ENCODE peak calls at places on chromosomes 3 and 15, in seven cellular contexts. R, T, Y, X, U, H and N are unnamed samples.

GRCh38 chr3:18344306-18345014 is 80.7 kb downstream of the SATB1 start:
- DNase-seq in T (no peak), U (no peak), R (no peak), X (no peak), Y (no peak), H (no peak), N (no peak)

GRCh38 chr15:63050737-63051700 is 8.5 kb downstream of the TPM1 start:
- DNase-seq in H (peak), Y (peak), R (no peak), T (no peak), X (no peak), U (no peak), N (no peak)

GRCh38 chr3:187878776-187879524 is 133.7 kb upstream of the BCL6 start:
- DNase-seq in U (no peak), H (peak), X (no peak), T (no peak), R (no peak), Y (no peak), N (no peak)

GRCh38 chr15:92244703-92245102 is 149.0 kb upstream of the ST8SIA2 start:
- DNase-seq in Y (no peak), H (no peak), T (no peak), X (no peak), U (no peak), R (no peak), N (no peak)

GRCh38 chr3:47877288-47877687 is 74.3 kb downstream of the DHX30 start:
- DNase-seq in R (no peak), X (no peak), U (no peak), H (peak), Y (no peak), T (no peak), N (no peak)

GRCh38 chr3:181920409-181920808 is 208.7 kb downstream of the SOX2 start:
- DNase-seq in R (no peak), Y (no peak), T (no peak), X (no peak), U (no peak), H (no peak), N (no peak)

GRCh38 chr3:14633819-14634424 is 17.6 kb upstream of the CCDC174 start:
- DNase-seq in H (peak), R (peak), Y (peak), X (no peak), U (no peak), T (peak), N (no peak)

GRCh38 chr3:64091501-64091900 is 68.2 kb upstream of the PSMD6 start:
- DNase-seq in H (no peak), R (no peak), X (no peak), Y (no peak), T (no peak), U (no peak), N (no peak)

GRCh38 chr3:168817177-168817576 is 721.5 kb upstream of the GOLIM4 start:
- DNase-seq in X (no peak), U (no peak), H (no peak), Y (no peak), T (no peak), R (no peak), N (no peak)

GRCh38 chr3:151625057-151625456 is 108.7 kb upstream of the AADACL2 start:
- DNase-seq in Y (no peak), H (no peak), R (no peak), X (no peak), U (no peak), T (no peak), N (no peak)

GRCh38 chr3:59559721-59560514 is 510.1 kb upstream of the CFAP20DC start:
- DNase-seq in R (no peak), U (no peak), X (no peak), H (peak), Y (peak), T (no peak), N (peak)

GRCh38 chr15:77282333-77282732 is 137.6 kb downstream of the PEAK1 start:
- DNase-seq in U (no peak), Y (peak), R (no peak), X (no peak), T (no peak), H (peak), N (no peak)

GRCh38 chr3:112848196-112848595 is 1.5 kb upstream of the CD200R1L start:
- DNase-seq in H (no peak), R (no peak), X (no peak), Y (no peak), T (no peak), U (no peak), N (no peak)

DNA sequence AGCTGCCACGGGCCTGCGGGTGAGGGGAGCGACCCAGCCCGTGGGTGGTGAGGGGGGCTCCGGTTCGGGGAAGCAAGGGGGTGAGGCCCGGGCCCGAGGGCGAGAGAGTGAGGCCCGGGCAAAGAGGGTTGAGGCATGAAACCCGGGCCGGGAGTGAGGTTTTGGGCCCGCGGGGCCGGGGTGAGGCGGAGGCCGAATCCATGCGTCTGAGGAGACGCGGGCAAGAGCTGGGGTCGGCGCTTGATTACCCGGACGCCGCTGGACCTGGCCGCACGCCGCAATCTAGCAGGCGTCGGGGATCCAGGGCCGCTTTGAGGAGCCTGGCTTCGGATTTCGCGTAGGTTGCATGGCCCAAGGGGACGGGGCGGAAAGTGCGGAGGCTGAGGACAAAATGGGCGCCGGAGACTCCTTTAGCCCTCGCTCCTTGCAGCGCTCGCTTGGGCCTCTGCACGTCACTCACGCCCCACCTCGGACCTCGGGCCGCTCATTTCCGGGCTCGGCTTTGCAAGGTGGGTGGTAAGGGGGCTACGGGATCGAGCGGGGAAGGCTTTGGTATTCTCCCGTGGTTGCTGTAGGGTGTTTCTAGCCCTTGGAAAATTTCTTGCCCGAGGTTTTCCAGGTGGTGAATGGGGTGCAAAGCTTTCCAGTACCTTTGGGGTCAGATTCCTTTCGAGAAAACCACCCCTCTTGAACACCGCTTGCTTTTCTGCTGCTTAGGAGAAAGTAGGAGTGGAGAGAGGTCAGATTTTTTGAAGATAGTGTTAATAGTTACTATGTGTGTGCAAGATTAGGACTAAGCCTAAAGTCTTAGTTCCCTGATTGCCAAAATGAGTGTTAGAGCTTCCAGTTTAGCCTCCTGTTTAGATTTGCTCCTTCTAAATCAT is 827 bp downstream of the SLC25A36 start:
- DNase-seq in H (peak), T (peak), X (peak), Y (peak), R (peak), U (peak), N (peak)
- TF ChIP-seq POLR2A in H (no peak), T (no peak), X (no peak), Y (peak), R (no peak), U (peak), N (no peak)

GRCh38 chr3:100106531-100107155 is 7.7 kb downstream of the FILIP1L start:
- DNase-seq in T (no peak), X (no peak), R (no peak), U (no peak), Y (no peak), H (peak), N (no peak)

GRCh38 chr3:100105536-100105935 is 8.8 kb downstream of the FILIP1L start:
- DNase-seq in T (no peak), H (peak), U (no peak), R (no peak), Y (no peak), X (no peak), N (no peak)

GRCh38 chr3:100104817-100105413 is 9.4 kb downstream of the FILIP1L start:
- DNase-seq in T (no peak), H (no peak), R (no peak), Y (no peak), U (no peak), X (no peak), N (no peak)

GRCh38 chr3:100107227-100107626 is 7.1 kb downstream of the FILIP1L start:
- DNase-seq in R (no peak), T (no peak), Y (no peak), X (no peak), H (peak), U (no peak), N (no peak)

GRCh38 chr3:100106094-100106493 is 8.2 kb downstream of the FILIP1L start:
- DNase-seq in Y (no peak), R (no peak), U (no peak), T (no peak), X (no peak), H (no peak), N (no peak)
- H3K27ac ChIP-seq in Y (peak), R (no peak), U (no peak), T (no peak), X (no peak), H (no peak), N (peak)

DNA sequence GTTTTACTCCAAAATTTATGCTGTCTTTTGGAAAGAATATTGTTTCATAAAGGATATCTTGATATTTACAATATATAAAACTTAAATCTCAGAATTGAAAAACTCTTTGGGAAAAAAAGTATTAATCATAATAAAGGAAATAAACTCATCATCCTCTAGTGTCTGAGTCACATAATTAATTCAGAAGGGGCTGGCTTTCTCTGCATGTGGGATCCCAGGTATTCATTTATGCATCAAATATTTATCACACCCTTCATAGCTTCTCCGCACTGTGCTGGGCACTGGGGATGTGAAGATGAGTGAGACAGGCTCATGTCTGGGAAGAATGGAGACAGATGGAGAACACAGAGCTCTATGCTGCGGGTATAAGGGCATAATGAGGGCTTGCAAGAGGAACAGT is 65.6 kb downstream of the CCNL1 start:
- DNase-seq in R (no peak), H (no peak), U (no peak), X (no peak), Y (no peak), T (no peak), N (no peak)
- TF ChIP-seq POLR2A in R (no peak), H (no peak), U (no peak), X (no peak), Y (no peak), T (no peak), N (no peak)

DNA sequence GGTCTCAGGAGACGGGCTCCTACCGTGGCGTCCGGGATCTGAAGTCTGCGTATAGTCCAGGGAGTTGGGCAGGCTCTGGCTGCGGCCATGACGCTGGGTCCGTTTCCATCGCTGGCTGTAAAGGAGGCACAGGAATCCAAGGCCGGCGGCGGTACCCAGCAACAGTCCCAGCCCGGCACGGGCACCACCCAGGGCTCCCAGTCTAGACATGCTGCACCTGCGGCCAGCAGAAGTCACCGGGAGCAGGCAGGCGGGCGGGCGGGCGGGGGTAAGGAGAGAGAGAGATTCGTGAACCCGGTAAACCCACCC is 526 bp downstream of the RMDN3 start:
- DNase-seq in T (peak), U (no peak), X (peak), Y (no peak), H (no peak), R (peak), N (no peak)
- H3K27ac ChIP-seq in T (peak), U (peak), X (peak), Y (peak), H (peak), R (no peak), N (peak)

DNA sequence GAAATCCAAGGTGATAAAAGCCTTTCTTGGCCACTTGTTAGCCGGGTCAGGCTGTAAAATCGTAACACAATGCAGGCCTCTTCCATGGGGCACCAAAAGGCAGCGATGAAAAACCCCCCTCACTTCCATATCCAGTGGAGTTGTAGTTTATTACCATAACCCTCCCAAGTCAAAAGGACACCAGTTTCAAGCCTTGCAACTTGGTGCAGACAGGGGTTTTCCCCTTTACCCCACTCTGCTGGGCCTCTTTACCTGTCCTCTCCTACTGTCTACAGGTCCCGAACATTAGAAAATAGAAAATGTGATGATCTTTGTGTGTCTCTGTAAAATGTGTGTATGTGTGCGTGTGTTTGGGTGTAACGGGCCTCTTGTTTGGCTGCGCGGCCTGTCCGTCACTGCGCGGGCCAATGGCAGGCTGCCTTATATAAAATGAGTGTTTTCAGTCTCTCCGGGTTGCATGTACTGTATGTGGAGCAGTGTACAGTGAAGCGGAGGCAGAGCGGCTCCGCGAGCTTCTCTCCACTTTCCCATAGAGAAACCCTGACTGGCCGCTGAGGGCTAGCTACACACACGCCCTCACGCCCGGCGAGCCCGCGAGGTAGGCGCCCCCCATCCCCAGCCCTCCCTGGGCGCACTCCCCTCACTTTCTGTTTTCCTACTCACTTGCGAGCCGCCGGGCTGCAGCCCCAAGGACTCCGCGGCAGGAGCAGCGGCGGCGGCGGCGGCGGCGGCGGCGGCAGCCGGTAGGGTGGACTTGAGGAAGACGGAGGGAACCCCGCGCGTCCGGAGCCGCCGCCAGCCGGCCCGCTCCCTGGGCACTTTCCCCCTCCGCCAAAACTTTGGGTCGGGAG is at the start of gene BBX:
- DNase-seq in T (peak), H (peak), Y (peak), X (peak), U (peak), R (peak), N (peak)
- TF ChIP-seq POLR2A in T (no peak), H (no peak), Y (peak), X (peak), U (peak), R (peak), N (peak)